ENCODE peak calls at places on chromosomes 2 and 18, in four cellular contexts. U, Q, C and V are unnamed samples. For H3K4me1, the result is how much of the 10 kb centered on the place peaks cover.

GRCh38 chr2:48779019-48779418 is 23.5 kb upstream of the LHCGR start:
- DNase-seq in U (no peak), Q (no peak), C (no peak), V (no peak)

GRCh38 chr2:73103018-73103542 is 9.7 kb downstream of the RAB11FIP5 start:
- DNase-seq in U (no peak), Q (no peak), C (no peak), V (no peak)

GRCh38 chr18:12652861-12653401 is 5.0 kb downstream of the SPIRE1 start:
- DNase-seq in U (no peak), Q (no peak), C (peak), V (no peak)

GRCh38 chr2:23413641-23414040 is 28.7 kb downstream of the KLHL29 start:
- DNase-seq in U (peak), Q (no peak), C (no peak), V (no peak)

GRCh38 chr2:45595724-45596435 is 15.2 kb downstream of the SRBD1 start:
- DNase-seq in U (no peak), Q (peak), C (peak), V (peak)

GRCh38 chr2:57776916-57777315 is 269.7 kb upstream of the VRK2 start:
- DNase-seq in U (no peak), Q (no peak), C (no peak), V (no peak)

GRCh38 chr2:120365236-120365793 is 19.4 kb downstream of the INHBB start:
- DNase-seq in U (no peak), Q (no peak), C (no peak), V (no peak)

GRCh38 chr18:63339920-63340484 is 20.4 kb upstream of the BCL2 start:
- DNase-seq in U (no peak), Q (no peak), C (peak), V (no peak)

GRCh38 chr2:100104718-100105677 is 37.4 kb downstream of the AFF3 start:
- DNase-seq in U (peak), Q (no peak), C (peak), V (peak)

GRCh38 chr2:17517481-17518211 is 594 bp downstream of the RAD51AP2 start:
- DNase-seq in U (no peak), Q (no peak), C (no peak), V (no peak)

GRCh38 chr18:48667276-48668254 is 128.7 kb downstream of the CTIF start:
- DNase-seq in U (no peak), Q (no peak), C (peak), V (no peak)

GRCh38 chr2:86416126-86416525 is 25.0 kb upstream of the KDM3A start:
- DNase-seq in U (no peak), Q (no peak), C (no peak), V (no peak)

GRCh38 chr2:3575534-3576324 is 669 bp downstream of the RPS7 start:
- DNase-seq in U (no peak), Q (no peak), C (no peak), V (no peak)

GRCh38 chr18:79422022-79422782 is 26.5 kb downstream of the NFATC1 start:
- DNase-seq in U (peak), Q (no peak), C (peak), V (no peak)

GRCh38 chr18:41461058-41461560 is 493.9 kb upstream of the PIK3C3 start:
- DNase-seq in U (no peak), Q (no peak), C (no peak), V (no peak)

GRCh38 chr2:201185863-201186262 is 2.9 kb downstream of the CASP10 start:
- DNase-seq in U (no peak), Q (no peak), C (no peak), V (no peak)

GRCh38 chr18:11553098-11553940 is 56.1 kb upstream of the SLC35G4 start:
- DNase-seq in U (no peak), Q (peak), C (peak), V (no peak)

GRCh38 chr2:71721669-71722068 is 268.3 kb downstream of the DYSF start:
- DNase-seq in U (no peak), Q (no peak), C (no peak), V (no peak)

GRCh38 chr2:134657650-134658250 is 61.0 kb downstream of the TMEM163 start:
- DNase-seq in U (no peak), Q (no peak), C (no peak), V (no peak)

GRCh38 chr2:44549856-44550255 is 188.1 kb downstream of the CAMKMT start:
- DNase-seq in U (no peak), Q (no peak), C (no peak), V (no peak)

GRCh38 chr2:140667203-140667602 is 1463.6 kb downstream of the LRP1B start:
- DNase-seq in U (no peak), Q (no peak), C (no peak), V (no peak)

GRCh38 chr18:49563130-49563540 is 1.3 kb downstream of the LIPG start:
- DNase-seq in U (no peak), Q (no peak), C (no peak), V (no peak)

GRCh38 chr18:42183746-42184145 is 228.7 kb downstream of the PIK3C3 start:
- DNase-seq in U (no peak), Q (no peak), C (peak), V (no peak)

GRCh38 chr2:192828947-192829346 is 634.2 kb upstream of the TMEFF2 start:
- DNase-seq in U (peak), Q (peak), C (no peak), V (no peak)

GRCh38 chr2:206443735-206444527 is 599 bp downstream of the ADAM23 start:
- DNase-seq in U (peak), Q (no peak), C (peak), V (no peak)

GRCh38 chr18:58226476-58226875 is 182.4 kb downstream of the NEDD4L start:
- DNase-seq in U (no peak), Q (no peak), C (no peak), V (peak)

GRCh38 chr18:58222439-58223125 is 178.6 kb downstream of the NEDD4L start:
- DNase-seq in U (no peak), Q (no peak), C (peak), V (no peak)

GRCh38 chr18:58225101-58225500 is 181.1 kb downstream of the NEDD4L start:
- DNase-seq in U (no peak), Q (no peak), C (no peak), V (no peak)

GRCh38 chr18:58224425-58224750 is 180.4 kb downstream of the NEDD4L start:
- DNase-seq in U (no peak), Q (no peak), C (no peak), V (no peak)

DNA sequence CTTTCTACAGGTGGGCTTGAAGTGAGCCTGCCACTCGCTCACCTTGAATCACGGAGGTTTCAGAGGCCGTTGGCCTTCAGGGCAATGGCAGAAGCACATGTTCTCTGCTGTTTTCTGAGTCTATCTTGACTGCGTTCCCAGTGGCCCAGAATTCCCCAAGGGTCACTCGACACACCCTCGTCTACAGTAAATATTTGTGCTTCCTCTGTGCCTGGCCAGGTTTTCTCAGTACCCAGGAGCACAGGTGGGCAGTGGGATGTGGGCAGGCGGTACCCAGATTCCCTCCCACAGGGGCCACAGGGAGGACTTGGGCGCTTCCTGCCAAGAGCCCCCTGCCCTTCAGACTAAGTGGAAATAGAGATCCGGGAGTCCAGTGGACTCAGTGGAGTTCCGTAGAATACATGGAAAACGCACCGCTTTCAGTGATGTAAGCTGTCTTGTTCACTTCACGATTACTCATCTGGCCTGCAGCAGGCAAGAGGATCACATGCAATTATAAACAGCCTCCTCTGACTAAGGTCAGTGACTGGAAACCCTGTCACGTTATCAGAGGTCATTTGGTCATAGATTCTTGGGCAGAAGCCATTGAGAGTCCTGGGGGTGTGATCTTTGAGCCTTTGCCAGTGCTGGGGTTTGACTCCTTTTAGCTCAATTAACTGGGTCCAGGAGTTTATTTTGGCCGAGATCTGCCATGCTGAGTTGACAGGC is 179.8 kb downstream of the NEDD4L start:
- DNase-seq in U (no peak), Q (peak), C (peak), V (peak)
- TF ChIP-seq POLR2A in U (no peak), Q (peak), C (peak), V (no peak)

GRCh38 chr2:121471571-121472464 is 58.9 kb upstream of the RNU4ATAC start:
- DNase-seq in U (no peak), Q (no peak), C (peak), V (no peak)
- H3K4me1 ChIP-seq in U (under half), Q (under half), C (under half), V (under half)

GRCh38 chr2:168889635-168890005 is 610 bp downstream of the SPC25 start:
- DNase-seq in U (no peak), Q (no peak), C (no peak), V (no peak)
- TF ChIP-seq POLR2A in U (no peak), Q (no peak), C (no peak), V (no peak)

DNA sequence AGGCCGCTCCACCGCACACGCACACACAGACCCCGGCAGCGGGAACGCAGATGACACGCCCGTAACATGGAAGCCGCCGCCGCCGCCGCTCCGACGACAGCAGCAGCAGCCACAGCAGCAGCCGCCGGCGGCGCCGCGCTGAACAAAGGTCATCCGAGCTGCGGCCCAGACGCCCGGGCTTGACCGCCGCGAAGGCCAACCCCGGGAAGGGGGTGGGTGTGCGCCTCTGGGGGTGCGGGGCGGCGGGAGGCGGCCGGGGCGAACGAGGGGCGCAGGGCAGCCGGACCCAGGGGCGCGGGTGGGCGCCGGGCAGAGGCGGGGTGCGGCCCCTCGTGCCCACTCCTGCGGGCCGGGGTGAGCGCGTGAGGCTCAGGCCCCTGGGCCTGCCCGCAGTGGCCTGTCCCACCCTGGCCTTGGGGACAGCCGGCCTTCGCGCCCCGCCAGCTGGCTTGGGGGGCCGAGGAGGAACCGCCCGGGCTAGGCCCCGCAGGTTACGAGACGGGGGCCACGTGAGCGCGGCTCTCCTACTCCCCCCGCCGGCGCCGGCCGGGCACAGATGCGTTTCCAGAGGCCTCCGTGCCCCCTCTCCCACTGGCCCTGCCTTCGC is 1.0 kb upstream of the ZNF532 start:
- DNase-seq in U (peak), Q (peak), C (peak), V (peak)
- H3K4me1 ChIP-seq in U (under half), Q (under half), C (under half), V (half or more)

DNA sequence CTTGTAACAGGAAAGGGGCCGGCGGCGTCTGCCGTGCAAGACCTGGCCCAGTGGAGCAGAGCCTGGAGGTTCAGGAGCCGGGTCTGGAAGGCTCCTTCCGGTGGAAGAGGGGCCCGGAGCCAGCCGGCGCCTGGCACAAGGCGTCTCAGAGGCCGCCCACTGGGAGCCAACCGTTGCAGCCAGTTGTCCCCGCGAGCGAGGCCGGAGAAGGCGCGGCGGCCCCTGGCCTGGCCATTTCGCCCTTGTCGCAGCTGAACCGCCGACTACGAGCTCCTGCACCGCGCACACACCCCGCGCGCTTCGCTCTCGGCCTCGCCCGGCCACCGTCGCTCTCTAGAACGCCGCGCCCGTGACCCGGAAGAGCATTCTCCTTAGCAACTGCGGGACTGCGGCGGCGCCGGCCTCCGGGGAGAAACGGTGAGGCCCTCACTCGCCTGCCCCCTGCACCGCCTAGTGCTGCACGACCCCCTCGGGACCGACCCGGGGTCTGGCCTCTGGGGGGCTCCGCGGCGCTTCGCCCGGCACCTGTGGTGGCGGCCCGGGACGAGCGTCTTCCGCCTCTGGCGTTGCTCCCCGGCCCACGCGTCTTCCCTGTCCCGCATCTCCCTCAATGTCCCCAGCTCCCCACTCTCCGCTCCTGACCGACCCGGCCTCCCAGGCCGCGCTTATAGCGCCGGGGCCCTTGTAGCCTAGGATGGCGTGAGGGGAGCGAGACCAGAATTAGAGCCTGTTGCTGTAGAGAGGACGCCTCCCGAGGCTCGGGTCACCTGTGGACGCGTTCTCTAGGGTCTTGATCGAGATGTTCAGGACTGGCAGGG is at the start of gene DIS3L2:
- DNase-seq in U (peak), Q (peak), C (peak), V (peak)
- TF ChIP-seq POLR2A in U (no peak), Q (peak), C (peak), V (no peak)

DNA sequence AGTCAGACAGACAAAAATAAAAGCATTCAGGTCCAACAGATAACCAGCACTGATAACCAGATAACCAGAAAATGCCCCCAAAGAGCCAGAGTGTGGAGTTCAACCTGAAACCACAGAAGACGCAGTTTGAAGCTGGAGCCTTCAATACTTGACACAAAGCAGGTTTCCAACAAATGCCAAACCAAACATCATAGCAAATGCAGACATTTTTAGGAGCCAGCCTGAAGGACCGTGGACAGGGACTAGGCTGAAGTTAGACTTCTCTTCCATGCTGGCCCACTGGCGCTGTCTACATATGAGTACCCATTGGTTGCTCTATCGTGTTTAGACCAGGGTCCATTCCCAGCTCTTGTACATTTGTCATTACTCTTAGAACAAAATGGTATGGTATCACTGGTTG is 9.9 kb downstream of the COLEC12 start:
- DNase-seq in U (no peak), Q (no peak), C (no peak), V (no peak)
- H3K4me1 ChIP-seq in U (under half), Q (under half), C (under half), V (under half)